ENCODE peak calls at places on chromosomes 13 and 19, in ten cellular contexts. Q is OCI-LY7; U is cardiac muscle cell; B is uterus; R is astrocyte; T is CD4-positive, alpha-beta memory T cell; S is HCT116; V is AG04450; A is effector memory CD4-positive, alpha-beta T cell; E is coronary artery. O is an unnamed sample.

GRCh38 chr19:12580180-12580694 is 29.0 kb upstream of the ZNF564 start:
- DNase-seq in Q (no peak), U (no peak), B (no peak), R (peak), T (no peak), S (peak), V (peak), A (no peak), E (no peak), O (no peak)

GRCh38 chr13:44710576-44710975 is 134.4 kb upstream of the TSC22D1 start:
- DNase-seq in Q (no peak), U (no peak), B (no peak), R (peak), T (no peak), S (peak), V (peak), A (no peak), E (no peak), O (no peak)

GRCh38 chr19:15995536-15995935 is 46.7 kb downstream of the OR10H4 start:
- DNase-seq in Q (no peak), U (no peak), B (no peak), R (no peak), T (no peak), S (no peak), V (no peak), A (no peak), E (no peak), O (no peak)

GRCh38 chr19:33508941-33509614 is 12.5 kb downstream of the PEPD start:
- DNase-seq in Q (no peak), U (no peak), B (no peak), R (peak), T (no peak), S (no peak), V (no peak), A (no peak), E (no peak), O (peak)

GRCh38 chr19:33659835-33660234 is 38.1 kb downstream of the CHST8 start:
- DNase-seq in Q (no peak), U (no peak), B (no peak), R (no peak), T (no peak), S (no peak), V (no peak), A (no peak), E (peak), O (no peak)

GRCh38 chr19:46015961-46016425 is 6.9 kb downstream of the PGLYRP1 start:
- DNase-seq in Q (no peak), U (peak), B (no peak), R (no peak), T (peak), S (no peak), V (no peak), A (peak), E (no peak), O (no peak)

GRCh38 chr19:44806271-44806670 is 2.6 kb upstream of the BCAM start:
- DNase-seq in Q (no peak), U (no peak), B (no peak), R (no peak), T (no peak), S (no peak), V (no peak), A (no peak), E (no peak), O (no peak)

GRCh38 chr13:37375724-37376123 is 222.8 kb downstream of the POSTN start:
- DNase-seq in Q (no peak), U (no peak), B (no peak), R (no peak), T (no peak), S (no peak), V (no peak), A (no peak), E (no peak), O (no peak)

GRCh38 chr13:33487575-33488243 is 202.2 kb upstream of the STARD13 start:
- DNase-seq in Q (peak), U (no peak), B (peak), R (no peak), T (no peak), S (no peak), V (no peak), A (no peak), E (no peak), O (no peak)

GRCh38 chr19:49801966-49802661 is 11.0 kb downstream of the FUZ start:
- DNase-seq in Q (no peak), U (peak), B (peak), R (peak), T (no peak), S (no peak), V (peak), A (no peak), E (peak), O (peak)

GRCh38 chr13:112636401-112636975 is 48.5 kb upstream of the TUBGCP3 start:
- DNase-seq in Q (no peak), U (no peak), B (no peak), R (no peak), T (no peak), S (no peak), V (no peak), A (no peak), E (no peak), O (no peak)

GRCh38 chr13:59680429-59681024 is 483.2 kb downstream of the DIAPH3 start:
- DNase-seq in Q (peak), U (peak), B (no peak), R (no peak), T (peak), S (peak), V (no peak), A (no peak), E (no peak), O (no peak)

GRCh38 chr13:46983881-46984280 is 87.0 kb upstream of the HTR2A start:
- DNase-seq in Q (peak), U (no peak), B (no peak), R (no peak), T (no peak), S (no peak), V (peak), A (no peak), E (no peak), O (no peak)

GRCh38 chr19:33440241-33440640 is 66.7 kb downstream of the CEBPG start:
- DNase-seq in Q (no peak), U (no peak), B (no peak), R (no peak), T (no peak), S (no peak), V (no peak), A (no peak), E (no peak), O (peak)

GRCh38 chr13:113804017-113804702 is 45.1 kb downstream of the TMEM255B start:
- DNase-seq in Q (no peak), U (no peak), B (peak), R (peak), T (no peak), S (no peak), V (no peak), A (no peak), E (no peak), O (no peak)

GRCh38 chr13:98571955-98572662 is 4.8 kb downstream of the STK24 start:
- DNase-seq in Q (peak), U (no peak), B (no peak), R (peak), T (peak), S (no peak), V (no peak), A (no peak), E (no peak), O (no peak)

GRCh38 chr13:61654501-61654900 is 238.9 kb upstream of the PCDH20 start:
- DNase-seq in Q (no peak), U (no peak), B (no peak), R (no peak), T (no peak), S (no peak), V (no peak), A (no peak), E (no peak), O (no peak)

GRCh38 chr19:10748924-10749434 is 31.1 kb downstream of the DNM2 start:
- DNase-seq in Q (no peak), U (no peak), B (no peak), R (peak), T (no peak), S (peak), V (no peak), A (no peak), E (no peak), O (peak)

GRCh38 chr19:3700242-3701032 is at the start of gene PIP5K1C:
- DNase-seq in Q (peak), U (peak), B (peak), R (peak), T (peak), S (peak), V (peak), A (peak), E (peak), O (peak)

GRCh38 chr19:18425515-18426415 is 6.6 kb downstream of the SSBP4 start:
- DNase-seq in Q (no peak), U (no peak), B (peak), R (peak), T (no peak), S (no peak), V (no peak), A (no peak), E (no peak), O (peak)

GRCh38 chr19:19338082-19338481 is 17.5 kb downstream of the MAU2 start:
- DNase-seq in Q (no peak), U (no peak), B (no peak), R (peak), T (no peak), S (no peak), V (no peak), A (no peak), E (no peak), O (no peak)

GRCh38 chr19:15144046-15144646 is 36.9 kb downstream of the SYDE1 start:
- DNase-seq in Q (no peak), U (no peak), B (no peak), R (no peak), T (no peak), S (no peak), V (no peak), A (no peak), E (no peak), O (no peak)

GRCh38 chr13:46143239-46143701 is 38.4 kb upstream of the CPB2 start:
- DNase-seq in Q (no peak), U (no peak), B (no peak), R (no peak), T (no peak), S (no peak), V (no peak), A (no peak), E (no peak), O (no peak)

GRCh38 chr19:3823345-3823704 is 37.1 kb upstream of the MATK start:
- DNase-seq in Q (no peak), U (no peak), B (no peak), R (no peak), T (no peak), S (no peak), V (no peak), A (no peak), E (no peak), O (no peak)

GRCh38 chr13:99028890-99029289 is 51.0 kb upstream of the DOCK9 start:
- DNase-seq in Q (peak), U (no peak), B (no peak), R (no peak), T (peak), S (no peak), V (no peak), A (peak), E (no peak), O (no peak)

GRCh38 chr13:46852168-46852567 is 44.7 kb downstream of the HTR2A start:
- DNase-seq in Q (no peak), U (no peak), B (no peak), R (no peak), T (no peak), S (no peak), V (no peak), A (no peak), E (no peak), O (no peak)

GRCh38 chr13:50403311-50403710 is 388.1 kb downstream of the KCNRG start:
- DNase-seq in Q (no peak), U (no peak), B (no peak), R (no peak), T (no peak), S (no peak), V (no peak), A (no peak), E (no peak), O (no peak)

GRCh38 chr19:10510301-10510802 is 6.9 kb downstream of the S1PR5 start:
- DNase-seq in Q (peak), U (peak), B (no peak), R (no peak), T (peak), S (no peak), V (no peak), A (peak), E (no peak), O (no peak)

GRCh38 chr19:42343344-42344110 is 18.1 kb downstream of the MEGF8 start:
- DNase-seq in Q (no peak), U (no peak), B (no peak), R (no peak), T (no peak), S (no peak), V (no peak), A (no peak), E (no peak), O (peak)

GRCh38 chr19:31356587-31357314 is 7.5 kb upstream of the TSHZ3 start:
- DNase-seq in Q (no peak), U (peak), B (no peak), R (no peak), T (peak), S (no peak), V (no peak), A (peak), E (no peak), O (no peak)

GRCh38 chr13:99980201-99981114 is 1.1 kb upstream of the ZIC2 start:
- DNase-seq in Q (peak), U (peak), B (no peak), R (peak), T (peak), S (peak), V (no peak), A (peak), E (no peak), O (peak)

GRCh38 chr13:91546865-91547264 is 148.4 kb downstream of the GPC5 start:
- DNase-seq in Q (no peak), U (no peak), B (no peak), R (no peak), T (no peak), S (no peak), V (no peak), A (no peak), E (no peak), O (no peak)

GRCh38 chr19:27748551-27749152 is 1464.3 kb downstream of the UQCRFS1 start:
- DNase-seq in Q (no peak), U (no peak), B (no peak), R (no peak), T (no peak), S (no peak), V (no peak), A (no peak), E (no peak), O (no peak)

GRCh38 chr13:65921933-65922332 is 1308.2 kb downstream of the PCDH9 start:
- DNase-seq in Q (no peak), U (no peak), B (no peak), R (no peak), T (no peak), S (no peak), V (no peak), A (no peak), E (no peak), O (no peak)

GRCh38 chr13:37058801-37059135 is 720 bp downstream of the SUPT20H start:
- DNase-seq in Q (peak), U (peak), B (no peak), R (no peak), T (no peak), S (no peak), V (no peak), A (no peak), E (no peak), O (no peak)

GRCh38 chr19:46232029-46232428 is 2.5 kb downstream of the IGFL1 start:
- DNase-seq in Q (no peak), U (no peak), B (no peak), R (no peak), T (no peak), S (no peak), V (no peak), A (no peak), E (no peak), O (no peak)

GRCh38 chr19:49555600-49556411 is 24.6 kb downstream of the NOSIP start:
- DNase-seq in Q (peak), U (peak), B (peak), R (no peak), T (peak), S (peak), V (no peak), A (peak), E (no peak), O (peak)

GRCh38 chr13:51556740-51557139 is 27.5 kb upstream of the WDFY2 start:
- DNase-seq in Q (no peak), U (peak), B (no peak), R (no peak), T (no peak), S (no peak), V (no peak), A (no peak), E (no peak), O (no peak)

DNA sequence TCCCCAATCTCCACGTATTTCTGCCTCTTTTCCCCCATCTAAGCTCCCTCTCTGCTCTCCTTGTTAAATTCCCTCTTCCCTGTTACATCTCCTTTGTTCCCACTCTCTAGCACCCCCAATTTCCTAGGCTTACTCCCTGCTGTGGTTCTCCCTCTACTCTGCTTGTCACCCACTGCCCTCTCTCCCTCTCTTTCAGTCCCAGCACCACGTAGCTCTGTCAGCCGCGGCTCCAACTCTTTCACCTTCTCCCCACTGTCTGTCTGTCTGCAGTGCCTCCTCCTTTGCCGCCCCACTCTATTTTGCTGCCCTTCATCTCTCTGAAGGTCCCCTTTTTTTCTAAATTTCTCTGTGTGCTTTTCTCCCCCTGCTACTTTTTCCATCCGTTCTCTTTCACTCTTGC is 1.0 kb downstream of the ZNF841 start:
- DNase-seq in Q (no peak), U (peak), B (no peak), R (no peak), T (no peak), S (no peak), V (no peak), A (no peak), E (no peak), O (no peak)
- H3K27ac ChIP-seq in Q (no peak), U (no peak), B (no peak), R (peak), T (no peak), S (no peak), V (no peak), A (no peak), E (no peak), O (no peak)

GRCh38 chr13:27130223-27131015 is 41.2 kb downstream of the USP12 start:
- DNase-seq in Q (no peak), U (no peak), B (no peak), R (peak), T (no peak), S (no peak), V (no peak), A (no peak), E (no peak), O (no peak)
- H3K27ac ChIP-seq in Q (no peak), U (no peak), B (no peak), R (peak), T (peak), S (no peak), V (no peak), A (no peak), E (peak), O (peak)

GRCh38 chr19:55585658-55586339 is 5.2 kb upstream of the ZNF579 start:
- DNase-seq in Q (peak), U (peak), B (peak), R (peak), T (no peak), S (no peak), V (peak), A (peak), E (no peak), O (peak)
- H3K27ac ChIP-seq in Q (no peak), U (peak), B (peak), R (no peak), T (no peak), S (no peak), V (peak), A (no peak), E (peak), O (peak)

GRCh38 chr19:8144273-8144672 is 5.1 kb downstream of the FBN3 start:
- DNase-seq in Q (no peak), U (no peak), B (no peak), R (no peak), T (no peak), S (no peak), V (no peak), A (no peak), E (no peak), O (no peak)
- H3K27ac ChIP-seq in Q (no peak), U (no peak), B (no peak), R (no peak), T (no peak), S (no peak), V (no peak), A (no peak), E (no peak), O (no peak)

GRCh38 chr13:35469781-35470380 is 6.6 kb downstream of the MAB21L1 start:
- DNase-seq in Q (no peak), U (no peak), B (no peak), R (no peak), T (no peak), S (no peak), V (no peak), A (no peak), E (no peak), O (no peak)

GRCh38 chr13:35468195-35468594 is 8.3 kb downstream of the MAB21L1 start:
- DNase-seq in Q (no peak), U (no peak), B (no peak), R (peak), T (no peak), S (no peak), V (no peak), A (no peak), E (no peak), O (no peak)

GRCh38 chr13:35471466-35472307 is 4.8 kb downstream of the MAB21L1 start:
- DNase-seq in Q (no peak), U (peak), B (no peak), R (no peak), T (no peak), S (no peak), V (no peak), A (no peak), E (no peak), O (peak)

GRCh38 chr13:35472308-35473008 is 4.0 kb downstream of the MAB21L1 start:
- DNase-seq in Q (no peak), U (no peak), B (no peak), R (no peak), T (no peak), S (no peak), V (no peak), A (no peak), E (no peak), O (no peak)

GRCh38 chr13:35470671-35471465 is 5.6 kb downstream of the MAB21L1 start:
- DNase-seq in Q (no peak), U (peak), B (no peak), R (peak), T (no peak), S (no peak), V (no peak), A (no peak), E (no peak), O (peak)
- H3K27ac ChIP-seq in Q (no peak), U (no peak), B (peak), R (peak), T (no peak), S (no peak), V (peak), A (no peak), E (peak), O (peak)

GRCh38 chr13:24074687-24075086 is 85.8 kb upstream of the SPATA13 start:
- DNase-seq in Q (no peak), U (no peak), B (no peak), R (no peak), T (no peak), S (no peak), V (no peak), A (no peak), E (no peak), O (peak)

GRCh38 chr13:24073657-24074056 is 86.9 kb upstream of the SPATA13 start:
- DNase-seq in Q (no peak), U (no peak), B (no peak), R (no peak), T (no peak), S (no peak), V (no peak), A (no peak), E (no peak), O (no peak)

GRCh38 chr13:24076124-24076523 is 84.4 kb upstream of the SPATA13 start:
- DNase-seq in Q (no peak), U (no peak), B (no peak), R (no peak), T (no peak), S (no peak), V (no peak), A (no peak), E (no peak), O (no peak)

GRCh38 chr13:24076636-24077035 is 83.9 kb upstream of the SPATA13 start:
- DNase-seq in Q (no peak), U (no peak), B (no peak), R (no peak), T (no peak), S (no peak), V (no peak), A (no peak), E (no peak), O (no peak)

GRCh38 chr13:24075137-24075975 is 85.2 kb upstream of the SPATA13 start:
- DNase-seq in Q (no peak), U (no peak), B (no peak), R (no peak), T (no peak), S (no peak), V (no peak), A (no peak), E (no peak), O (no peak)
- H3K27ac ChIP-seq in Q (no peak), U (no peak), B (no peak), R (no peak), T (no peak), S (no peak), V (no peak), A (no peak), E (peak), O (no peak)